ENCODE peak calls at places on chromosomes 6 and 20, in six cellular contexts. D, T, J, A, G and U are unnamed samples.
A peak's percentile ranks its signal among the peaks of the same experiment; 100 is the strongest.

GRCh38 chr6:100281471-100281878 is 183.2 kb downstream of the SIM1 start:
- DNase-seq in A (no peak), D (peak; percentile 20), J (no peak), T (peak; percentile 75), G (no peak), U (peak; percentile 86)

GRCh38 chr6:112330877-112331260 is 16.3 kb upstream of the RFPL4B start:
- DNase-seq in D (no peak), J (no peak), G (peak; percentile 56), A (no peak), T (no peak), U (no peak)

GRCh38 chr20:39660251-39660650 is 698.1 kb downstream of the DHX35 start:
- DNase-seq in G (no peak), D (peak; percentile 1), T (no peak), A (no peak), J (no peak), U (no peak)

GRCh38 chr6:43702522-43703440 is 15.2 kb upstream of the MRPS18A start:
- DNase-seq in T (peak; percentile 97), A (peak; percentile 91), D (peak; percentile 94), J (peak; percentile 83), G (peak; percentile 83), U (peak; percentile 95)

GRCh38 chr20:17431621-17432364 is 99.4 kb downstream of the BFSP1 start:
- DNase-seq in G (peak; percentile 68), D (peak; percentile 50), J (peak; percentile 44), T (peak; percentile 62), A (peak; percentile 23), U (peak; percentile 72)

GRCh38 chr6:34005845-34006644 is 139.8 kb downstream of the GRM4 start:
- DNase-seq in J (no peak), T (peak; percentile 84), D (no peak), G (no peak), A (peak; percentile 77), U (no peak)

GRCh38 chr6:169944415-169944814 is 193.0 kb downstream of the ERMARD start:
- DNase-seq in J (no peak), G (no peak), D (no peak), A (no peak), T (no peak), U (no peak)

GRCh38 chr6:108453601-108454157 is 107.0 kb upstream of the FOXO3 start:
- DNase-seq in A (no peak), G (no peak), D (peak; percentile 82), J (peak; percentile 78), T (no peak), U (no peak)

GRCh38 chr6:125824946-125825786 is 34.4 kb downstream of the NCOA7 start:
- DNase-seq in T (no peak), A (no peak), J (no peak), D (no peak), G (no peak), U (no peak)

GRCh38 chr20:25023316-25023715 is 30.8 kb upstream of the APMAP start:
- DNase-seq in D (no peak), G (no peak), J (no peak), A (no peak), T (no peak), U (no peak)

GRCh38 chr6:85451586-85452306 is 1.9 kb downstream of the NT5E start:
- DNase-seq in T (no peak), G (no peak), D (peak; percentile 61), A (no peak), J (no peak), U (no peak)

GRCh38 chr20:17762243-17762872 is 62.6 kb downstream of the BANF2 start:
- DNase-seq in D (no peak), J (no peak), A (no peak), T (no peak), G (no peak), U (no peak)

GRCh38 chr20:45266977-45267376 is 12.6 kb upstream of the SLPI start:
- DNase-seq in T (no peak), D (no peak), A (no peak), J (no peak), G (no peak), U (no peak)
- H3K14ac ChIP-seq in T (no peak overlapping the region), D (no peak overlapping the region), A (no peak overlapping the region), J (no peak overlapping the region), G (no peak overlapping the region), U (no peak overlapping the region)

GRCh38 chr6:31629014-31629413 is 8.5 kb downstream of the PRRC2A start:
- DNase-seq in J (no peak), T (no peak), G (no peak), A (no peak), D (no peak), U (no peak)
- H3K18ac ChIP-seq in J (no peak overlapping the region), T (no peak overlapping the region), G (no peak overlapping the region), A (no peak overlapping the region), D (no peak overlapping the region), U (no peak overlapping the region)

GRCh38 chr6:148848915-148849314 is 102.1 kb downstream of the UST start:
- DNase-seq in J (no peak), T (no peak), G (no peak), D (no peak), A (no peak), U (no peak)

GRCh38 chr6:148851683-148852556 is 105.1 kb downstream of the UST start:
- DNase-seq in G (no peak), A (no peak), T (no peak), J (no peak), D (no peak), U (no peak)

GRCh38 chr6:148842631-148843030 is 95.8 kb downstream of the UST start:
- DNase-seq in T (no peak), J (no peak), G (no peak), A (no peak), D (no peak), U (no peak)

GRCh38 chr6:148850936-148851335 is 104.1 kb downstream of the UST start:
- DNase-seq in D (no peak), A (no peak), T (no peak), J (no peak), G (no peak), U (no peak)

GRCh38 chr6:148846778-148847761 is 100.2 kb downstream of the UST start:
- DNase-seq in J (peak; percentile 30), T (no peak), A (no peak), D (peak; percentile 28), G (no peak), U (no peak)
- H4K91ac ChIP-seq in J (no peak overlapping the region), T (no peak overlapping the region), A (no peak overlapping the region), D (no peak overlapping the region), G (no peak overlapping the region), U (no peak overlapping the region)

GRCh38 chr6:45586216-45587171 is 208.8 kb upstream of the SUPT3H start:
- DNase-seq in A (no peak), G (no peak), T (no peak), D (no peak), J (no peak), U (no peak)
- H3K14ac ChIP-seq in A (no peak overlapping the region), G (no peak overlapping the region), T (no peak overlapping the region), D (no peak overlapping the region), J (no peak overlapping the region), U (no peak overlapping the region)

GRCh38 chr20:37095609-37096414 is at the start of gene RBL1:
- DNase-seq in T (peak; percentile 95), G (peak; percentile 80), D (peak; percentile 90), A (peak; percentile 79), J (peak; percentile 77), U (peak; percentile 90)
- H3K18ac ChIP-seq in T (peak within 1 kb of the TSS; percentile 98), G (peak within 1 kb of the TSS; percentile 81), D (peak within 1 kb of the TSS; percentile 84), A (peak within 1 kb of the TSS; percentile 98), J (peak within 1 kb of the TSS; percentile 70), U (peak within 1 kb of the TSS; percentile 99)

GRCh38 chr6:37119387-37119886 is 50.5 kb upstream of the PIM1 start:
- DNase-seq in J (no peak), D (no peak), A (no peak), G (peak; percentile 49), T (no peak), U (no peak)

GRCh38 chr6:37113976-37114375 is 56.0 kb upstream of the PIM1 start:
- DNase-seq in D (no peak), T (no peak), A (no peak), G (no peak), J (no peak), U (no peak)

GRCh38 chr6:37114612-37115011 is 55.3 kb upstream of the PIM1 start:
- DNase-seq in J (no peak), D (no peak), T (no peak), G (no peak), A (no peak), U (no peak)

GRCh38 chr6:37111156-37111461 is 58.8 kb upstream of the PIM1 start:
- DNase-seq in D (no peak), A (no peak), G (no peak), J (no peak), T (no peak), U (no peak)

GRCh38 chr6:37115236-37115894 is 54.6 kb upstream of the PIM1 start:
- DNase-seq in T (no peak), A (no peak), J (peak; percentile 62), G (no peak), D (no peak), U (no peak)
- H4K91ac ChIP-seq in T (no peak overlapping the region), A (no peak overlapping the region), J (no peak overlapping the region), G (no peak overlapping the region), D (no peak overlapping the region), U (no peak overlapping the region)

GRCh38 chr20:21191839-21192238 is 66.0 kb downstream of the KIZ start:
- DNase-seq in D (no peak), A (peak; percentile 54), G (no peak), T (peak; percentile 78), J (no peak), U (peak; percentile 55)

GRCh38 chr20:21184810-21185209 is 58.9 kb downstream of the KIZ start:
- DNase-seq in G (peak; percentile 58), A (no peak), J (peak; percentile 25), T (no peak), D (peak; percentile 11), U (no peak)

GRCh38 chr20:21185849-21186248 is 60.0 kb downstream of the KIZ start:
- DNase-seq in D (no peak), A (no peak), G (no peak), T (no peak), J (no peak), U (no peak)

GRCh38 chr20:21190866-21191265 is 65.0 kb downstream of the KIZ start:
- DNase-seq in D (no peak), G (no peak), T (no peak), J (no peak), A (no peak), U (no peak)

DNA sequence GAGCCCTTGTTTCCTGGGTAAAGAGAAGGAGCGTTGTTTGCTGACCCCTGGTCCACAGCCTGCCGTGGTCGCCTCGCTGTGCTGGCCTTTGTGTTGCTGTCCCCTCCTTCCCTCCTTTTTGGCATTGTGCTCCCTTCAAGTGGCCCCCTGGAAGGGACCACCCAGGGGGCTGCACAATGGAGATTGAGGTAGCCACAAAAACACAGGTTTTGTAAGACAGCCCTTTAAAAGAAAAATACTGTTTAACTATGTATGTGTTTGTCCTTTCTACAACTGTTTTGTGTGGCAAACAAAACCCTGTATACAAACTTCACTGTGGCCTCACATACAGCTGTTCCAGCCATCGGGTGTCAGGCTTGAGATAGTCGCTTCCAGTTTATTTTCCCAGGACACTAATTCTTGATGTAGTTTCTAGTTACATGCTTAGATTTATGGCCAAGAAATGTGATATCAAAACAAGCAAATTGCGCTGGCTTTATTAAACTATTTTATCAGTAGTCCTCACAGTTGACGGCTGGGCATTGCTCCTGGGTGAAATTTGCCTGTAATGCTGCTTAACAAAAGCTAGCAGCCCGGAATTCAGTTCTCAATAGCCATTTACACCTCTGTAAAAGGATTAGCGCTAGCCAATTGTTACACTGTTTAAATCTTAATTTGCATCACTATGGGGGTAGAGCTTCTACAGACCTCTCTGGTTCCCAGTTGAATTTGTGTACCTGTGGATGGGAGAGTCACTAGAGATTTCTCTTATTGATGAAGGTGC is 64.1 kb downstream of the KIZ start:
- DNase-seq in J (no peak), G (no peak), A (peak; percentile 82), D (no peak), T (peak; percentile 76), U (peak; percentile 78)
- H3K14ac ChIP-seq in J (no peak overlapping the region), G (no peak overlapping the region), A (no peak overlapping the region), D (no peak overlapping the region), T (no peak overlapping the region), U (no peak overlapping the region)